ENCODE peak calls at places on chromosomes 7 and 10, in six cellular contexts. One of them, this sample, is unnamed.
A peak's percentile ranks its signal among the peaks of the same experiment; 100 is the strongest.

GRCh38 chr7:1007901-1008300 is 24.9 kb downstream of the CYP2W1 start:
- DNase-seq in fibroblast of the aortic adventitia: no peak
- DNase-seq in mammary epithelial cell: no peak
- DNase-seq in neural progenitor cell: no peak
- DNase-seq in T1000: no peak
- DNase-seq in AG04450: no peak
- DNase-seq in this sample: no peak

GRCh38 chr7:28347462-28347861 is 64.9 kb upstream of the CREB5 start:
- DNase-seq in fibroblast of the aortic adventitia: peak; percentile 88
- DNase-seq in mammary epithelial cell: peak; percentile 16
- DNase-seq in neural progenitor cell: no peak
- DNase-seq in T1000: no peak
- DNase-seq in AG04450: peak; percentile 55
- DNase-seq in this sample: no peak

GRCh38 chr10:70445718-70446485 is 4.4 kb upstream of the NODAL start:
- DNase-seq in fibroblast of the aortic adventitia: peak; percentile 51
- DNase-seq in mammary epithelial cell: no peak
- DNase-seq in neural progenitor cell: no peak
- DNase-seq in T1000: no peak
- DNase-seq in AG04450: peak; percentile 84
- DNase-seq in this sample: no peak

GRCh38 chr7:51351661-51352060 is 35.1 kb upstream of the COBL start:
- DNase-seq in fibroblast of the aortic adventitia: peak; percentile 24
- DNase-seq in mammary epithelial cell: no peak
- DNase-seq in neural progenitor cell: no peak
- DNase-seq in T1000: no peak
- DNase-seq in AG04450: no peak
- DNase-seq in this sample: no peak

GRCh38 chr10:102645741-102646609 is 1.7 kb downstream of the TRIM8 start:
- DNase-seq in fibroblast of the aortic adventitia: peak; percentile 95
- DNase-seq in mammary epithelial cell: peak; percentile 96
- DNase-seq in neural progenitor cell: peak; percentile 64
- DNase-seq in T1000: peak; percentile 94
- DNase-seq in AG04450: peak; percentile 84
- DNase-seq in this sample: peak; percentile 97

GRCh38 chr10:101062231-101063161 is 707 bp downstream of the KAZALD1 start:
- DNase-seq in fibroblast of the aortic adventitia: no peak
- DNase-seq in mammary epithelial cell: no peak
- DNase-seq in neural progenitor cell: peak; percentile 90
- DNase-seq in T1000: no peak
- DNase-seq in AG04450: no peak
- DNase-seq in this sample: peak; percentile 46

GRCh38 chr10:8050561-8051108 is 3.9 kb upstream of the GATA3 start:
- DNase-seq in fibroblast of the aortic adventitia: peak; percentile 34
- DNase-seq in mammary epithelial cell: peak; percentile 65
- DNase-seq in neural progenitor cell: peak; percentile 87
- DNase-seq in T1000: no peak
- DNase-seq in AG04450: no peak
- DNase-seq in this sample: no peak

GRCh38 chr7:20870977-20871376 is 84.3 kb upstream of the SP8 start:
- DNase-seq in fibroblast of the aortic adventitia: no peak
- DNase-seq in mammary epithelial cell: peak; percentile 44
- DNase-seq in neural progenitor cell: no peak
- DNase-seq in T1000: no peak
- DNase-seq in AG04450: no peak
- DNase-seq in this sample: no peak

GRCh38 chr7:94741179-94741578 is 85.2 kb upstream of the SGCE start:
- DNase-seq in fibroblast of the aortic adventitia: no peak
- DNase-seq in mammary epithelial cell: no peak
- DNase-seq in neural progenitor cell: no peak
- DNase-seq in T1000: no peak
- DNase-seq in AG04450: no peak
- DNase-seq in this sample: no peak

GRCh38 chr7:85554294-85554877 is 367.5 kb upstream of the SEMA3D start:
- DNase-seq in fibroblast of the aortic adventitia: peak; percentile 86
- DNase-seq in mammary epithelial cell: peak; percentile 55
- DNase-seq in neural progenitor cell: peak; percentile 77
- DNase-seq in T1000: no peak
- DNase-seq in AG04450: peak; percentile 62
- DNase-seq in this sample: peak; percentile 38

GRCh38 chr7:32762321-32762669 is 129.3 kb downstream of the KBTBD2 start:
- DNase-seq in fibroblast of the aortic adventitia: no peak
- DNase-seq in mammary epithelial cell: no peak
- DNase-seq in neural progenitor cell: no peak
- DNase-seq in T1000: no peak
- DNase-seq in AG04450: no peak
- DNase-seq in this sample: no peak

GRCh38 chr7:99579956-99580777 is 17.9 kb upstream of the TMEM225B start:
- DNase-seq in fibroblast of the aortic adventitia: peak; percentile 39
- DNase-seq in mammary epithelial cell: no peak
- DNase-seq in neural progenitor cell: peak; percentile 88
- DNase-seq in T1000: no peak
- DNase-seq in AG04450: no peak
- DNase-seq in this sample: no peak

GRCh38 chr10:3192856-3193635 is 20.5 kb upstream of the PITRM1 start:
- DNase-seq in fibroblast of the aortic adventitia: peak; percentile 82
- DNase-seq in mammary epithelial cell: peak; percentile 33
- DNase-seq in neural progenitor cell: peak; percentile 64
- DNase-seq in T1000: peak; percentile 11
- DNase-seq in AG04450: peak; percentile 41
- DNase-seq in this sample: peak; percentile 23

GRCh38 chr10:132700168-132701098 is 85.5 kb downstream of the NKX6-2 start:
- DNase-seq in fibroblast of the aortic adventitia: peak; percentile 51
- DNase-seq in mammary epithelial cell: no peak
- DNase-seq in neural progenitor cell: no peak
- DNase-seq in T1000: peak; percentile 39
- DNase-seq in AG04450: no peak
- DNase-seq in this sample: no peak

GRCh38 chr10:7314068-7314646 is 96.7 kb downstream of the SFMBT2 start:
- DNase-seq in fibroblast of the aortic adventitia: no peak
- DNase-seq in mammary epithelial cell: peak; percentile 25
- DNase-seq in neural progenitor cell: no peak
- DNase-seq in T1000: no peak
- DNase-seq in AG04450: no peak
- DNase-seq in this sample: no peak

GRCh38 chr7:150716368-150716767 is at the start of gene GIMAP1:
- DNase-seq in fibroblast of the aortic adventitia: no peak
- DNase-seq in mammary epithelial cell: no peak
- DNase-seq in neural progenitor cell: no peak
- DNase-seq in T1000: no peak
- DNase-seq in AG04450: no peak
- DNase-seq in this sample: peak; percentile 62

GRCh38 chr10:63600540-63600939 is 79.3 kb downstream of the REEP3 start:
- DNase-seq in fibroblast of the aortic adventitia: no peak
- DNase-seq in mammary epithelial cell: no peak
- DNase-seq in neural progenitor cell: no peak
- DNase-seq in T1000: no peak
- DNase-seq in AG04450: no peak
- DNase-seq in this sample: no peak

GRCh38 chr7:156640257-156640948 is at the start of gene RNF32:
- DNase-seq in fibroblast of the aortic adventitia: peak; percentile 86
- DNase-seq in mammary epithelial cell: peak; percentile 90
- DNase-seq in neural progenitor cell: peak; percentile 96
- DNase-seq in T1000: peak; percentile 90
- DNase-seq in AG04450: peak; percentile 76
- DNase-seq in this sample: no peak

GRCh38 chr7:98856021-98856422 is 13.8 kb downstream of the TMEM130 start:
- DNase-seq in fibroblast of the aortic adventitia: no peak
- DNase-seq in mammary epithelial cell: no peak
- DNase-seq in neural progenitor cell: no peak
- DNase-seq in T1000: no peak
- DNase-seq in AG04450: no peak
- DNase-seq in this sample: no peak

GRCh38 chr10:131142446-131143380 is 168.8 kb downstream of the TCERG1L start:
- DNase-seq in fibroblast of the aortic adventitia: no peak
- DNase-seq in mammary epithelial cell: no peak
- DNase-seq in neural progenitor cell: no peak
- DNase-seq in T1000: no peak
- DNase-seq in AG04450: no peak
- DNase-seq in this sample: no peak

GRCh38 chr10:77911535-77912123 is 14.9 kb downstream of the DLG5 start:
- DNase-seq in fibroblast of the aortic adventitia: no peak
- DNase-seq in mammary epithelial cell: no peak
- DNase-seq in neural progenitor cell: no peak
- DNase-seq in T1000: peak; percentile 62
- DNase-seq in AG04450: no peak
- DNase-seq in this sample: no peak

GRCh38 chr10:17257466-17258321 is 29.7 kb downstream of the VIM start:
- DNase-seq in fibroblast of the aortic adventitia: peak; percentile 89
- DNase-seq in mammary epithelial cell: peak; percentile 58
- DNase-seq in neural progenitor cell: peak; percentile 81
- DNase-seq in T1000: no peak
- DNase-seq in AG04450: no peak
- DNase-seq in this sample: peak; percentile 69

GRCh38 chr7:74272305-74273038 is 16.7 kb upstream of the CLIP2 start:
- DNase-seq in fibroblast of the aortic adventitia: peak; percentile 92
- DNase-seq in mammary epithelial cell: peak; percentile 67
- DNase-seq in neural progenitor cell: no peak
- DNase-seq in T1000: peak; percentile 15
- DNase-seq in AG04450: peak; percentile 91
- DNase-seq in this sample: peak; percentile 85

GRCh38 chr10:12419279-12419847 is 70.0 kb downstream of the CAMK1D start:
- DNase-seq in fibroblast of the aortic adventitia: peak; percentile 100
- DNase-seq in mammary epithelial cell: peak; percentile 93
- DNase-seq in neural progenitor cell: no peak
- DNase-seq in T1000: no peak
- DNase-seq in AG04450: peak; percentile 93
- DNase-seq in this sample: no peak

GRCh38 chr7:108072739-108073138 is 57.4 kb downstream of the LAMB4 start:
- DNase-seq in fibroblast of the aortic adventitia: no peak
- DNase-seq in mammary epithelial cell: no peak
- DNase-seq in neural progenitor cell: no peak
- DNase-seq in T1000: no peak
- DNase-seq in AG04450: no peak
- DNase-seq in this sample: no peak

GRCh38 chr7:26006421-26006820 is 145.6 kb upstream of the NFE2L3 start:
- DNase-seq in fibroblast of the aortic adventitia: no peak
- DNase-seq in mammary epithelial cell: no peak
- DNase-seq in neural progenitor cell: no peak
- DNase-seq in T1000: no peak
- DNase-seq in AG04450: no peak
- DNase-seq in this sample: no peak

GRCh38 chr10:102669206-102670064 is 25.2 kb downstream of the TRIM8 start:
- DNase-seq in fibroblast of the aortic adventitia: no peak
- DNase-seq in mammary epithelial cell: peak; percentile 47
- DNase-seq in neural progenitor cell: peak; percentile 48
- DNase-seq in T1000: peak; percentile 35
- DNase-seq in AG04450: no peak
- DNase-seq in this sample: no peak

GRCh38 chr7:36291387-36292316 is 98.0 kb upstream of the ANLN start:
- DNase-seq in fibroblast of the aortic adventitia: peak; percentile 87
- DNase-seq in mammary epithelial cell: peak; percentile 52
- DNase-seq in neural progenitor cell: peak; percentile 91
- DNase-seq in T1000: peak; percentile 55
- DNase-seq in AG04450: peak; percentile 70
- DNase-seq in this sample: peak; percentile 37

GRCh38 chr10:119306514-119306951 is 99.2 kb downstream of the GRK5 start:
- DNase-seq in fibroblast of the aortic adventitia: no peak
- DNase-seq in mammary epithelial cell: no peak
- DNase-seq in neural progenitor cell: no peak
- DNase-seq in T1000: no peak
- DNase-seq in AG04450: no peak
- DNase-seq in this sample: peak; percentile 30

GRCh38 chr10:17665742-17666141 is 21.8 kb downstream of the STAM start:
- DNase-seq in fibroblast of the aortic adventitia: peak; percentile 97
- DNase-seq in mammary epithelial cell: peak; percentile 77
- DNase-seq in neural progenitor cell: no peak
- DNase-seq in T1000: peak; percentile 80
- DNase-seq in AG04450: peak; percentile 78
- DNase-seq in this sample: no peak

GRCh38 chr10:128062837-128063563 is 63.2 kb downstream of the MKI67 start:
- DNase-seq in fibroblast of the aortic adventitia: no peak
- DNase-seq in mammary epithelial cell: no peak
- DNase-seq in neural progenitor cell: no peak
- DNase-seq in T1000: no peak
- DNase-seq in AG04450: no peak
- DNase-seq in this sample: peak; percentile 70

This sample was measured in AML-193.